ENCODE peak calls at places on chromosomes 13 and 19, in four cellular contexts. W is tibial nerve, T is ovary, F is suprapubic skin. H is an unnamed sample.

GRCh38 chr13:62643007-62643483 is 1227.4 kb upstream of the PCDH20 start:
- DNase-seq in W (no peak), T (no peak), F (no peak), H (no peak)

GRCh38 chr13:21529102-21529893 is 70.2 kb upstream of the ZDHHC20 start:
- DNase-seq in W (no peak), T (no peak), F (no peak), H (no peak)

GRCh38 chr19:5434970-5435641 is 20.1 kb upstream of the ZNRF4 start:
- DNase-seq in W (no peak), T (no peak), F (no peak), H (no peak)

GRCh38 chr13:49315036-49315565 is 67.4 kb downstream of the CDADC1 start:
- DNase-seq in W (no peak), T (no peak), F (no peak), H (no peak)

GRCh38 chr13:73903561-73903960 is 230.6 kb downstream of the KLF12 start:
- DNase-seq in W (no peak), T (no peak), F (no peak), H (no peak)

GRCh38 chr13:83449666-83450395 is 432.4 kb downstream of the SLITRK1 start:
- DNase-seq in W (no peak), T (no peak), F (no peak), H (no peak)

GRCh38 chr13:22316494-22317025 is 645.7 kb downstream of the FGF9 start:
- DNase-seq in W (no peak), T (no peak), F (no peak), H (no peak)

GRCh38 chr19:41802770-41803169 is 6.4 kb downstream of the CEACAM3 start:
- DNase-seq in W (no peak), T (no peak), F (no peak), H (no peak)

GRCh38 chr13:38993381-38993780 is 2.8 kb upstream of the STOML3 start:
- DNase-seq in W (no peak), T (no peak), F (no peak), H (no peak)

GRCh38 chr13:50745542-50745941 is 98.0 kb downstream of the DLEU7 start:
- DNase-seq in W (no peak), T (no peak), F (no peak), H (no peak)

GRCh38 chr19:47792616-47793015 is 11.7 kb downstream of the TPRX1 start:
- DNase-seq in W (no peak), T (no peak), F (no peak), H (no peak)

GRCh38 chr13:112905990-112906641 is 62.9 kb upstream of the MCF2L start:
- DNase-seq in W (no peak), T (no peak), F (peak), H (peak)

GRCh38 chr13:42233726-42234125 is 38.2 kb upstream of the AKAP11 start:
- DNase-seq in W (no peak), T (no peak), F (no peak), H (no peak)

GRCh38 chr19:18466354-18466753 is 28.4 kb upstream of the ISYNA1 start:
- DNase-seq in W (no peak), T (no peak), F (no peak), H (no peak)

GRCh38 chr13:80054806-80055205 is 286.1 kb downstream of the SPRY2 start:
- DNase-seq in W (no peak), T (no peak), F (no peak), H (no peak)

GRCh38 chr19:23758187-23759074 is at the start of gene ZNF681:
- DNase-seq in W (peak), T (peak), F (peak), H (peak)

GRCh38 chr19:15680923-15681322 is 8.0 kb downstream of the CYP4F12 start:
- DNase-seq in W (no peak), T (no peak), F (no peak), H (no peak)

GRCh38 chr13:34748078-34748477 is 194.0 kb upstream of the NBEA start:
- DNase-seq in W (no peak), T (peak), F (no peak), H (no peak)

GRCh38 chr19:37007587-37008220 is 70.5 kb upstream of the ZNF420 start:
- DNase-seq in W (no peak), T (peak), F (no peak), H (no peak)

GRCh38 chr19:57512845-57513244 is 13.1 kb downstream of the ZNF773 start:
- DNase-seq in W (no peak), T (no peak), F (no peak), H (no peak)

GRCh38 chr19:47069795-47070194 is 21.4 kb upstream of the TMEM160 start:
- DNase-seq in W (no peak), T (no peak), F (no peak), H (no peak)

GRCh38 chr13:97712770-97713169 is 240.7 kb upstream of the IPO5 start:
- DNase-seq in W (no peak), T (no peak), F (no peak), H (no peak)

GRCh38 chr13:36819811-36820140 is 754 bp downstream of the RFXAP start:
- DNase-seq in W (no peak), T (peak), F (no peak), H (no peak)

GRCh38 chr19:14580623-14581237 is 2.2 kb upstream of the CLEC17A start:
- DNase-seq in W (no peak), T (no peak), F (no peak), H (no peak)

GRCh38 chr19:18450934-18451836 is 13.3 kb upstream of the ISYNA1 start:
- DNase-seq in W (peak), T (peak), F (peak), H (peak)

GRCh38 chr19:49339364-49340068 is 4.3 kb downstream of the CD37 start:
- DNase-seq in W (peak), T (peak), F (peak), H (peak)

GRCh38 chr19:5170329-5170745 is 170.3 kb downstream of the PTPRS start:
- DNase-seq in W (no peak), T (no peak), F (no peak), H (no peak)

GRCh38 chr19:2627319-2627829 is 75.1 kb downstream of the GNG7 start:
- DNase-seq in W (peak), T (peak), F (no peak), H (peak)

GRCh38 chr19:49223472-49223871 is 65.9 kb downstream of the TRPM4 start:
- DNase-seq in W (no peak), T (no peak), F (no peak), H (no peak)

GRCh38 chr13:110520431-110521295 is 40.9 kb downstream of the RAB20 start:
- DNase-seq in W (peak), T (peak), F (peak), H (peak)

GRCh38 chr19:48480476-48481190 is 11.5 kb downstream of the CYTH2 start:
- DNase-seq in W (peak), T (peak), F (no peak), H (peak)

GRCh38 chr19:1250374-1251232 is 2.2 kb downstream of the MIDN start:
- DNase-seq in W (no peak), T (peak), F (no peak), H (peak)

GRCh38 chr13:32878172-32878571 is 138.1 kb upstream of the KL start:
- DNase-seq in W (no peak), T (no peak), F (no peak), H (no peak)

GRCh38 chr19:50358483-50359431 is 6.7 kb downstream of the NAPSA start:
- DNase-seq in W (no peak), T (peak), F (no peak), H (no peak)

GRCh38 chr13:44417446-44417845 is 43.8 kb downstream of the SERP2 start:
- DNase-seq in W (no peak), T (no peak), F (no peak), H (peak)

GRCh38 chr19:15177269-15178116 is 23.3 kb downstream of the NOTCH3 start:
- DNase-seq in W (peak), T (peak), F (no peak), H (peak)

GRCh38 chr13:113533441-113533840 is 42.9 kb upstream of the DCUN1D2 start:
- DNase-seq in W (no peak), T (no peak), F (no peak), H (no peak)

GRCh38 chr13:76885203-76886004 is 801 bp downstream of the KCTD12 start:
- DNase-seq in W (peak), T (peak), F (peak), H (peak)

GRCh38 chr13:76887070-76887563 is 912 bp upstream of the KCTD12 start:
- DNase-seq in W (no peak), T (peak), F (no peak), H (no peak)

GRCh38 chr13:76884571-76885202 is 1.5 kb downstream of the KCTD12 start:
- DNase-seq in W (peak), T (peak), F (no peak), H (no peak)

GRCh38 chr13:76886005-76886291 is 257 bp downstream of the KCTD12 start:
- DNase-seq in W (no peak), T (peak), F (no peak), H (no peak)

GRCh38 chr13:76886292-76887061 is at the start of gene KCTD12:
- DNase-seq in W (peak), T (peak), F (peak), H (peak)
- TF ChIP-seq CTCF in W (peak), T (peak), F (no peak), H (no peak)

GRCh38 chr19:19487077-19488040 is 28.0 kb downstream of the TSSK6 start:
- DNase-seq in W (no peak), T (no peak), F (no peak), H (no peak)

GRCh38 chr19:19488041-19488874 is 27.1 kb downstream of the TSSK6 start:
- DNase-seq in W (no peak), T (no peak), F (no peak), H (no peak)

GRCh38 chr19:19490247-19490968 is 24.9 kb downstream of the TSSK6 start:
- DNase-seq in W (peak), T (peak), F (no peak), H (peak)

GRCh38 chr19:19489804-19490204 is 25.5 kb downstream of the TSSK6 start:
- DNase-seq in W (no peak), T (no peak), F (no peak), H (no peak)

DNA sequence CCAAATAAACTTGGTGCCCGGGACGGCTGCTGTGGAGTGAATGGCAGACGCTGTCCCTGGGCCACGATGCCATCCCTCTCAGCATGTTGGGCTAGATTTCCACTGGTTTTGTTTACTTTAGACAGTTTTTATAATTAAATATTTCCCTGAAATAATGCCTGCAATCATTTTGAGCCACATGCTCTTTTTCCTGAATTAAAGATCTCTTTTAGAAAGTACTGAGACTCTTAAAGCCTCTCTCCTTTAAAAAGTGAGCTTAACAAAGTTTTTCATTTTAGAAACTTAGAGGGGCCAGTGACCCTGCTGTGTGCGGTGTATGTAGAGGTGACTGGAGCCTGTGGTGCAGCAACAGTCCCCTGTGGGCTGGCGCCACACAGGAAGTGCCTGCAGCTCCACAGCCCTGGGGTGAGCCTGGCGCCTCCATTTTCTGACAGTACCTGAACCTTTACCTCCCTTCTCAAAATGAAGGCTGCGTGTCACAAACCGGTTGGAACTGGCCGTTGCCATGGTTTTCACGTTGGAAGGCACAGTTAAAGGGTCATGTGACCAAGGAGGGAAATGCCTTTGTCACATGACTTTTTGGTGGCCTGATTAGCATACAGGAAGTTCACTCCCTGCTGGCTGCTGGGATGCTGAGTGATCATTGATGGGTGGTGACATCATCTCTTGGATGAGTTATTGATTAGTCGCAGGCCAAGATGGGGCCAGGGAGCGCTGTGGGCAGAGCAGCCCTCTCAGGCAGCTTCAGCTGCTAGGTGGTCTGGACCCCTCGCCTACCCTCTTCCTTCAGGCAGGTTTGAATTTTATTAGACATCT is 26.3 kb downstream of the TSSK6 start:
- DNase-seq in W (peak), T (peak), F (peak), H (peak)
- TF ChIP-seq POLR2A in W (peak), T (no peak), F (no peak), H (no peak)

GRCh38 chr19:13101590-13102415 is 855 bp downstream of the LYL1 start:
- DNase-seq in W (no peak), T (peak), F (no peak), H (no peak)
- TF ChIP-seq CTCF in W (no peak), T (no peak), F (no peak), H (no peak)

DNA sequence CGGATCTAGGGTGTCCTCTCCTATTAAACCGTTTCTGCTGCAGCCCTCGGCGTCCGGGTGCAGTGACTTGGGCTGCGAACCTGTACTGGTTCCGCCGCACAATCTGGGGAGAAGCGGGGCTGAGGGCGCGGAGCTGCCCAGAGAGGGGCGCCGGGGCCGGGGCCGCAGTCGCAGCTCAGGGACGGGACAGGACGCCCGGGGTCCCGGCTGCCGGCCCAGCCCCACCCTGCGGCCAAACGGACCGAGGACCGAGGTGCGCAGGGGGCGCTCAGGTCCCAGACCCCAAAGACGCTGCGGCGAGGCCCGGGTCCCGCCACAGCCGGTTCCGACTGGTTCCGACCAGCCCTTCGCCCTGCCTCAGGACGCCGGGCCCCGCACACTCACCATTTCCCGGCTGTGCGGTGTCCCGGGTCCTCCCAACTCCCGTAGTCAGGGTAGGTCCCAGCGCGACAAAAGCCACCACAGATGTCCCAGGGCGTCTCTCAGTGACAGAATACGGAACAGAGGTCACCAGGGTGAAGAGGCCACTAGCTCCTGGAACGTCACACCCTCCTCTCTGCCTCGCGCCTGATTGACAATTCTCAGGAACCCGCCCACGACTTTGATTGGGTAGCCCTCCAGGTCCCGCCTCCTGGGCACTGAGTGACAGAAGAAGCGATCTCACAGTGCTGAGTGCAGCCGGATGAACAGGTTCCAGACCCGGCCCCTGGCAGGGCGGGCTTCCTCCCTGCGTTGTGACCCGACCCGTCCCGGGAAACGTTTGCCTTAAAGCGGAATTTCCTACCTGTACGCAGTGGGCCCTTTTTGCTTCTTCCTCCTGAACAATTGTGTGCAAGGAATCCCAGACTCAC is at the start of gene ZNF44:
- DNase-seq in W (peak), T (peak), F (peak), H (peak)
- TF ChIP-seq POLR2A in W (peak), T (peak), F (no peak), H (no peak)

DNA sequence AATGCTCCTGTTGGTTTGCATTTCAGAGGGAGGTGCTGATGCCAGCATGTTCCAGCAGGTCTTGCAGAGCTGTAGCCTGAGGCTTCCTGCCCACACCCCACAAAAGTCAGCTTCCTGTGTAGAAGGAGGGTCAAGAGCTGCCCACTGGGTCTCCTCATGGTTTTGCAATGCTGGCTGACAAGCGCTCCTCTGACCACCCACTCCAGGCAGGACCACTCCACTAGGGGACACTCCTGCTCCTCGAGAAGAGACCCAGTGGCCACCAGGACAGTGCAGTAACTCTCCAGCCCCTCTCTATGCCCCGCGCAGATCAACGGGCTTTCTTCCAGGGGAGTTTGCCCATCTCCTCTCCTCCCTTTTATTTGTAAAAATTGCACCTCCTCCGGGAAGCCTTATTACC is 72.9 kb upstream of the UQCRFS1 start:
- DNase-seq in W (no peak), T (no peak), F (peak), H (no peak)
- TF ChIP-seq CTCF in W (no peak), T (no peak), F (no peak), H (no peak)

GRCh38 chr13:52004508-52005183 is 6.6 kb downstream of the ATP7B start:
- DNase-seq in W (no peak), T (no peak), F (no peak), H (no peak)

GRCh38 chr13:52009985-52010384 is 1.3 kb downstream of the ATP7B start:
- DNase-seq in W (no peak), T (no peak), F (no peak), H (no peak)

GRCh38 chr13:52003551-52003950 is 7.7 kb downstream of the ATP7B start:
- DNase-seq in W (no peak), T (no peak), F (no peak), H (no peak)

GRCh38 chr13:52002361-52002760 is 8.9 kb downstream of the ATP7B start:
- DNase-seq in W (no peak), T (no peak), F (no peak), H (no peak)

DNA sequence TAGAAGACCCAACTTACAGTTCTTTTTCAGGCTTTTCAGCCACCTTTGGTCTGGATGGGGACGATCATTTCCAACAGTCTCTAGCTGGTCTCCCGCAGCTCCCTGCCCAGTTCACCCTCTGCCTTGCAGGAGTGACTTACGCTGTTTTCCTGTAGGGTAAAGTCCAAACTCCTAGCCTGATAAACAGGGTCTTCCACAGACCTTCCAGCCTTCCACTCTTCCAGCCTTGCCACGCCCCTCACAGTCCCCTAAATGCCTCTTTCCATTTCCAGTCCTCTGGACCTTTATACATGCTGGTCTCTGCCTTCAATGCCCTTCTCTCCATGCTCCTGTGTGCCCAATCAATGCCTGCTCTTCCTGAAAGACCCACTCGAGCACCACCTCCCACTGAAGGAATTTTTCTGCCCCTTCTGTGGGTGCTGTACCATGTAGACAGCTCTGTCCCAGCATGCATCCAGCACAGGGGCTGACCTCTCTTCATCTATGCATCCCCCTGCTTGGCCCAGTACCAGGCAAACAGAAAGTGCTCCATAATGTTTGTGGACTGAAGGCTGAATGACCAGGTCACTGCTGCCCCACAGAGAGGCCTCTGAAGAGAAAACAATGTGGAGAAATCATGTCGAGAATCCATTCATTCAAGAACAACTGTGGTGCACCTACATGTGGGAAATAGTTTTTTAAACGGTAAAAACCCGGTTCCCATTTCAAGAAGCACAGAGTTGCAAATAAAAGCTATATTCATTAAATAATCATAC is 4.6 kb downstream of the ATP7B start:
- DNase-seq in W (no peak), T (no peak), F (no peak), H (no peak)
- TF ChIP-seq POLR2A in W (no peak), T (no peak), F (no peak), H (no peak)

DNA sequence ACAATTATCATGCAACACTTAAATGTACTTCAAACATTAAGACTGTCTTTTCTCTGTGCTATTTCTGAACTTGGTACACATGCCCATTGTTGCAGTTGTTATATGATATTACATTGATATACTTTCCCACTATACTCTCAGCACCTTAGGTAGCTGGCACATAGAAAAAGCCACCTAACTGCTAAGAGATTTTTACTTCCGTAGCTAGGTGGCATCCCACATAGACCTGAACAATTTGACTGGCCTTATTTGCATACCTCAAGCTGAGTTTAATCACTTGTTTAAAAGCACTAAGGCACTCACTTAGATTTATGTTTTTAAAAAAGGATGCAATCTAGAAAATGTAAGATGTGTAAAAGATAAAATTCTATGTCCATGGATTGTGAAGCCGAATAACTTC is 194.2 kb downstream of the POU4F1 start:
- DNase-seq in W (no peak), T (no peak), F (no peak), H (no peak)
- TF ChIP-seq CTCF in W (no peak), T (no peak), F (no peak), H (no peak)

GRCh38 chr19:19491321-19492025 is 23.9 kb downstream of the TSSK6 start:
- DNase-seq in W (no peak), T (no peak), F (no peak), H (no peak)
- TF ChIP-seq POLR2A in W (no peak), T (no peak), F (no peak), H (no peak)

H was measured in lower leg skin.